ENCODE peak calls at places on chromosomes 2 and 18, in five cellular contexts. One of them, this sample, is unnamed.

GRCh38 chr18:79218605-79219195 is 149.5 kb downstream of the ATP9B start:
- DNase-seq in NCI-H1092: no peak
- DNase-seq in HEK293T: no peak
- DNase-seq in left kidney: no peak
- DNase-seq in left colon: no peak
- DNase-seq in this sample: no peak

GRCh38 chr2:143955416-143956075 is 564.4 kb downstream of the ZEB2 start:
- DNase-seq in NCI-H1092: no peak
- DNase-seq in HEK293T: no peak
- DNase-seq in left kidney: no peak
- DNase-seq in left colon: no peak
- DNase-seq in this sample: no peak

GRCh38 chr2:174023591-174024523 is 58.7 kb upstream of the SP3 start:
- DNase-seq in HEK293T: no peak
- DNase-seq in NCI-H1092: no peak
- DNase-seq in left colon: no peak
- DNase-seq in left kidney: peak
- DNase-seq in this sample: peak

GRCh38 chr2:159256159-159256558 is 30.3 kb downstream of the WDSUB1 start:
- DNase-seq in HEK293T: no peak
- DNase-seq in NCI-H1092: no peak
- DNase-seq in left colon: no peak
- DNase-seq in left kidney: no peak
- DNase-seq in this sample: no peak

GRCh38 chr2:32474391-32474790 is 117.6 kb downstream of the BIRC6 start:
- DNase-seq in left colon: no peak
- DNase-seq in left kidney: no peak
- DNase-seq in HEK293T: no peak
- DNase-seq in NCI-H1092: no peak
- DNase-seq in this sample: no peak

GRCh38 chr2:24362253-24362652 is 1.9 kb upstream of the ITSN2 start:
- DNase-seq in left colon: no peak
- DNase-seq in NCI-H1092: no peak
- DNase-seq in HEK293T: no peak
- DNase-seq in left kidney: no peak
- DNase-seq in this sample: no peak

GRCh38 chr2:167181134-167181533 is 292.9 kb downstream of the XIRP2 start:
- DNase-seq in NCI-H1092: no peak
- DNase-seq in left colon: no peak
- DNase-seq in HEK293T: no peak
- DNase-seq in left kidney: no peak
- DNase-seq in this sample: no peak

GRCh38 chr2:189868896-189869295 is 84.6 kb downstream of the PMS1 start:
- DNase-seq in NCI-H1092: no peak
- DNase-seq in left kidney: no peak
- DNase-seq in left colon: no peak
- DNase-seq in HEK293T: no peak
- DNase-seq in this sample: no peak

GRCh38 chr2:119482481-119483394 is 41.5 kb downstream of the SCTR start:
- DNase-seq in left colon: no peak
- DNase-seq in NCI-H1092: no peak
- DNase-seq in left kidney: peak
- DNase-seq in HEK293T: no peak
- DNase-seq in this sample: no peak

GRCh38 chr2:111707700-111708099 is 176.3 kb downstream of the ANAPC1 start:
- DNase-seq in left kidney: no peak
- DNase-seq in HEK293T: no peak
- DNase-seq in left colon: no peak
- DNase-seq in NCI-H1092: no peak
- DNase-seq in this sample: no peak

GRCh38 chr2:130371723-130372054 is 15.8 kb downstream of the PTPN18 start:
- DNase-seq in left kidney: no peak
- DNase-seq in NCI-H1092: no peak
- DNase-seq in left colon: no peak
- DNase-seq in HEK293T: no peak
- DNase-seq in this sample: no peak

GRCh38 chr18:62741118-62741566 is 25.8 kb downstream of the PHLPP1 start:
- DNase-seq in NCI-H1092: no peak
- DNase-seq in left colon: no peak
- DNase-seq in left kidney: no peak
- DNase-seq in HEK293T: peak
- DNase-seq in this sample: peak

GRCh38 chr2:69830045-69830905 is 815 bp downstream of the GMCL1 start:
- DNase-seq in left colon: peak
- DNase-seq in HEK293T: peak
- DNase-seq in left kidney: peak
- DNase-seq in NCI-H1092: no peak
- DNase-seq in this sample: peak

GRCh38 chr2:63698825-63699548 is 110.2 kb downstream of the MDH1 start:
- DNase-seq in left colon: peak
- DNase-seq in HEK293T: peak
- DNase-seq in NCI-H1092: no peak
- DNase-seq in left kidney: peak
- DNase-seq in this sample: peak

GRCh38 chr2:127197475-127198385 is 22.4 kb downstream of the CYP27C1 start:
- DNase-seq in left colon: peak
- DNase-seq in left kidney: peak
- DNase-seq in NCI-H1092: peak
- DNase-seq in HEK293T: peak
- DNase-seq in this sample: peak

GRCh38 chr18:3594760-3595241 is 144.8 kb downstream of the TGIF1 start:
- DNase-seq in left colon: no peak
- DNase-seq in HEK293T: no peak
- DNase-seq in left kidney: peak
- DNase-seq in NCI-H1092: no peak
- DNase-seq in this sample: no peak

GRCh38 chr2:180463608-180464007 is 456.5 kb upstream of the CWC22 start:
- DNase-seq in HEK293T: no peak
- DNase-seq in left colon: no peak
- DNase-seq in left kidney: no peak
- DNase-seq in NCI-H1092: no peak
- DNase-seq in this sample: no peak

GRCh38 chr2:148865515-148865914 is 9.5 kb upstream of the KIF5C start:
- DNase-seq in HEK293T: no peak
- DNase-seq in left colon: no peak
- DNase-seq in left kidney: no peak
- DNase-seq in NCI-H1092: no peak
- DNase-seq in this sample: no peak

GRCh38 chr2:42084231-42084671 is 36.4 kb downstream of the PKDCC start:
- DNase-seq in HEK293T: no peak
- DNase-seq in left colon: no peak
- DNase-seq in NCI-H1092: no peak
- DNase-seq in left kidney: peak
- DNase-seq in this sample: no peak

GRCh38 chr2:25912851-25913695 is 34.8 kb upstream of the ASXL2 start:
- DNase-seq in left colon: no peak
- DNase-seq in NCI-H1092: no peak
- DNase-seq in HEK293T: no peak
- DNase-seq in left kidney: peak
- DNase-seq in this sample: no peak

GRCh38 chr18:74715865-74716712 is 118.4 kb downstream of the ZNF407 start:
- DNase-seq in HEK293T: no peak
- DNase-seq in NCI-H1092: no peak
- DNase-seq in left colon: no peak
- DNase-seq in left kidney: no peak
- DNase-seq in this sample: no peak

GRCh38 chr2:64941751-64942150 is 47.4 kb upstream of the SLC1A4 start:
- DNase-seq in left kidney: no peak
- DNase-seq in left colon: no peak
- DNase-seq in HEK293T: no peak
- DNase-seq in NCI-H1092: no peak
- DNase-seq in this sample: no peak

GRCh38 chr18:51448949-51449348 is 251.5 kb upstream of the MEX3C start:
- DNase-seq in left colon: no peak
- DNase-seq in left kidney: peak
- DNase-seq in NCI-H1092: no peak
- DNase-seq in HEK293T: no peak
- DNase-seq in this sample: no peak

GRCh38 chr2:120480903-120481445 is 135.0 kb downstream of the INHBB start:
- DNase-seq in left colon: no peak
- DNase-seq in left kidney: no peak
- DNase-seq in HEK293T: no peak
- DNase-seq in NCI-H1092: no peak
- DNase-seq in this sample: no peak

GRCh38 chr2:104444392-104444791 is 409.5 kb upstream of the POU3F3 start:
- DNase-seq in left kidney: no peak
- DNase-seq in NCI-H1092: no peak
- DNase-seq in HEK293T: no peak
- DNase-seq in left colon: no peak
- DNase-seq in this sample: no peak

GRCh38 chr2:8352300-8352699 is 329.6 kb upstream of the ID2 start:
- DNase-seq in left colon: no peak
- DNase-seq in left kidney: no peak
- DNase-seq in NCI-H1092: no peak
- DNase-seq in HEK293T: no peak
- DNase-seq in this sample: no peak

GRCh38 chr2:121790276-121790956 is 35.0 kb downstream of the TSN start:
- DNase-seq in NCI-H1092: no peak
- DNase-seq in left kidney: no peak
- DNase-seq in left colon: no peak
- DNase-seq in HEK293T: no peak
- DNase-seq in this sample: no peak

GRCh38 chr2:42128731-42129486 is 40.2 kb upstream of the EML4 start:
- DNase-seq in NCI-H1092: no peak
- DNase-seq in HEK293T: no peak
- DNase-seq in left colon: no peak
- DNase-seq in left kidney: peak
- DNase-seq in this sample: no peak

GRCh38 chr2:27379840-27380625 is 501 bp downstream of the ZNF513 start:
- DNase-seq in NCI-H1092: no peak
- DNase-seq in left kidney: peak
- DNase-seq in HEK293T: no peak
- DNase-seq in left colon: peak
- DNase-seq in this sample: peak

GRCh38 chr2:70902579-70902978 is 33.1 kb upstream of the ATP6V1B1 start:
- DNase-seq in NCI-H1092: no peak
- DNase-seq in left colon: no peak
- DNase-seq in left kidney: no peak
- DNase-seq in HEK293T: no peak
- DNase-seq in this sample: no peak

GRCh38 chr2:240392084-240392947 is 43.1 kb upstream of the GPC1 start:
- DNase-seq in HEK293T: no peak
- DNase-seq in NCI-H1092: no peak
- DNase-seq in left colon: peak
- DNase-seq in left kidney: peak
- DNase-seq in this sample: peak

GRCh38 chr2:213166109-213166508 is 14.7 kb upstream of the IKZF2 start:
- DNase-seq in NCI-H1092: no peak
- DNase-seq in left colon: no peak
- DNase-seq in left kidney: no peak
- DNase-seq in HEK293T: no peak
- DNase-seq in this sample: no peak

GRCh38 chr2:241680044-241680443 is 6.6 kb downstream of the DTYMK start:
- DNase-seq in left kidney: no peak
- DNase-seq in HEK293T: no peak
- DNase-seq in NCI-H1092: no peak
- DNase-seq in left colon: no peak
- DNase-seq in this sample: no peak

This sample was measured in Peyer's patch.